ENCODE peak calls at places on chromosomes 5 and 9, in nine cellular contexts. H is heart right ventricle, E is WERI-Rb-1, U is left lung, L is NB4, I is retinal pigment epithelial cell, R is osteocyte, O is psoas muscle, K is fibroblast of the aortic adventitia. J is an unnamed sample.

GRCh38 chr5:158127536-158127935 is 268.6 kb upstream of the CLINT1 start:
- DNase-seq in H (no peak), E (no peak), U (no peak), L (no peak), I (no peak), R (no peak), O (no peak), K (no peak), J (no peak)

GRCh38 chr9:127930298-127931091 is at the start of gene PIP5KL1:
- DNase-seq in H (peak; percentile 84), E (peak; percentile 91), U (peak; percentile 83), L (no peak), I (no peak), R (peak; percentile 95), O (peak; percentile 87), K (peak; percentile 75), J (peak; percentile 75)

GRCh38 chr9:79858509-79858908 is 286.7 kb downstream of the TLE4 start:
- DNase-seq in H (no peak), E (no peak), U (no peak), L (peak; percentile 9), I (no peak), R (no peak), O (no peak), K (peak; percentile 37), J (no peak)

GRCh38 chr5:107668933-107669542 is 1.7 kb downstream of the EFNA5 start:
- DNase-seq in H (no peak), E (no peak), U (no peak), L (no peak), I (no peak), R (no peak), O (peak; percentile 12), K (peak; percentile 20), J (no peak)

GRCh38 chr5:151740958-151741373 is 17.5 kb downstream of the ATOX1 start:
- DNase-seq in H (no peak), E (no peak), U (no peak), L (no peak), I (peak; percentile 37), R (no peak), O (no peak), K (peak; percentile 85), J (no peak)

GRCh38 chr5:24823625-24824024 is 178.8 kb upstream of the CDH10 start:
- DNase-seq in H (no peak), E (no peak), U (no peak), L (no peak), I (no peak), R (no peak), O (no peak), K (no peak), J (no peak)

GRCh38 chr5:148398698-148399121 is 15.0 kb downstream of the FBXO38 start:
- DNase-seq in H (no peak), E (no peak), U (no peak), L (no peak), I (no peak), R (no peak), O (no peak), K (no peak), J (no peak)

GRCh38 chr9:91486699-91487497 is 63.3 kb upstream of the NFIL3 start:
- DNase-seq in H (peak; percentile 54), E (no peak), U (no peak), L (peak; percentile 16), I (no peak), R (no peak), O (no peak), K (peak; percentile 91), J (no peak)

GRCh38 chr5:40429258-40430111 is 250.2 kb upstream of the PTGER4 start:
- DNase-seq in H (peak; percentile 72), E (no peak), U (no peak), L (peak; percentile 42), I (no peak), R (no peak), O (no peak), K (peak; percentile 56), J (no peak)

DNA sequence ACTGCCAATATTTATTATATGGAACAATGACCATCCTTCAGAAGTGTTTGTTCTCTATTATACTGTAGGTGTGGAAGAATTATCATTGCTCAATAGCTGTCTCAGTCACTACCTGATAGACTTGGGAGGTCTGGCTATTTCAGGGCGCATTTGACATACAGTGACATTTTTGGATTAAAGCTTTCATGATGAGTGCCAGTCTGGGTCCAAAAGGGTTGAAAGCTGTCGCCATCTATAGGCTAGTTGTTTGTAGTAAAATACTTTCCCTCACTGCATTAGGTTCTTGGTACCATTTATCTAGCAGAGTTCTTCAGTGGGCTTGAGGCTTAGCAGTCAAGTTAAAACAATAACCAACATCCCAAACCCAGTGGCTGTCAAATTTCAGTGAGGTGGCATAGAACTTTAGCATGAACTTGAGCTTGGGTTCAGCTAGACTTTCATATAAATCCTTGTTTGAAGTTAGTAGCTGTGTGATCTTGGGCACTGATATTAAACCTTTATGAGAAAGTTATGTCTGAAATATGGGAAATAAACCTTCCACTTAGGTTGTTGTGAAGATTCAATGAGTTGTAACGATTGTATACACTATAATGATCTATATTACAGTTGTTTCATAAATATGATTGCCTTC is 110.5 kb upstream of the CDKN2B start:
- DNase-seq in H (no peak), E (peak; percentile 11), U (no peak), L (no peak), I (no peak), R (no peak), O (no peak), K (peak; percentile 68), J (no peak)
- TF ChIP-seq CTCF in H (peak; percentile 36), E (peak; percentile 67), U (no peak), L (no peak), I (peak; percentile 53), R (peak; percentile 68), O (peak; percentile 44), K (peak; percentile 65), J (peak; percentile 53)

GRCh38 chr5:145101246-145101645 is 733.9 kb downstream of the PRELID2 start:
- DNase-seq in H (no peak), E (peak; percentile 15), U (no peak), L (peak; percentile 7), I (no peak), R (no peak), O (no peak), K (no peak), J (no peak)
- TF ChIP-seq CTCF in H (no peak), E (peak; percentile 53), U (no peak), L (peak; percentile 48), I (peak; percentile 53), R (peak; percentile 25), O (no peak), K (peak; percentile 26), J (peak; percentile 37)

DNA sequence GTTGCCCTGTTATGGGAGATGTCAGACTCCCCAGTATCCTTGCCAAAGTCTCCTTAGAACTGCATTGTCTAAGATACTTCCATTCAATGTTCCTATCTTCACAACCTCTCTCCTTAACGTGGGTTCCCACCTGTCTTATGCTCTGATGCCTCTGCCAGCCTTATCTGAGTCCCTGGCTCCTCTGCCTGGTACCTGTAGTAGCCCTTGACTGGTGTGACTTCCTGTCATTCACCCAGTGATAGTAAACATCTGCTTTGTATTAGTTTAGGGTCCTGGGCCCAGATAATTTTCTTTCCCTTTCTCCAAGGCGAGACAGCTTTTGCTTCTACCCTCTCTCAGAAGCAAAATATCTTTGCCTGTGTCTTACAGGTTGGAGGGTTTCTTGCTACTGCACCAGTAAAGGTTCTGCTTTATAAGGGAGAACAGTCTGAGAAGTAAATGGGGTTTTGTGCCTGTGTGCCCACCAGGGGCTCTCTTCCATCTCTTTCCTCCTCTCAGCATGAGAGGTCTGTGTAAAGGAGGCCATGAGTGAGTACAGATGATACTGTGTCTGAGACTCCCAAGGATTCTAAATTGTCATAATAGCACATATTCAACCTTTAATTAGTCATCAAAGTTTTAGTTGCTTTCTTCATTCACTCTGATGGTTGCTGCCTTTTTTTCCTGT is 220.8 kb downstream of the PRR16 start:
- DNase-seq in H (no peak), E (peak; percentile 31), U (no peak), L (peak; percentile 12), I (no peak), R (no peak), O (no peak), K (peak; percentile 18), J (no peak)
- TF ChIP-seq CTCF in H (no peak), E (peak; percentile 61), U (no peak), L (peak; percentile 26), I (peak; percentile 41), R (peak; percentile 46), O (no peak), K (peak; percentile 29), J (peak; percentile 43)

GRCh38 chr9:131235480-131235851 is 40.8 kb downstream of the FAM78A start:
- DNase-seq in H (no peak), E (no peak), U (no peak), L (no peak), I (no peak), R (no peak), O (no peak), K (no peak), J (no peak)
- TF ChIP-seq CTCF in H (no peak), E (no peak), U (no peak), L (no peak), I (no peak), R (no peak), O (no peak), K (no peak), J (no peak)

DNA sequence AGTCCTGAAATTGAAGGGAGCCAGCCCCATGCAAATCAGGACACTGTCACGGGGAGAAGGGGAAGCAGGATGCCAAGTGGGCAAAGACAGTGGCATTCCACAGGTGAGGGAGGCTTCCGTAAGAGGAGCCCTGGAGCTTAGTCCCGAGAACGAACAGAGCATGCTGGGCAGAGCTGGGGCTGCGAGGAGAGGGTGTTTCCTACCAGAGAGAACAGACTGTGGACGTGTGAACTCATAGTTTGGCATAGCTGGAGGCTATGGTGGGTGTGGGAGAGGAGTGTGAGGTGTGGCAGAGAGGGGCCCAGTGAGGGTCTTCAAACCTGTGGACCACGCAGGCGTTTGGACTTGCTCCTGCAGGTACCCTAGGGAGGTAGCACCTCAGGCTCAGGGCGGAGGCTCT is 102.8 kb upstream of the SMIM23 start:
- DNase-seq in H (no peak), E (no peak), U (no peak), L (no peak), I (no peak), R (no peak), O (no peak), K (no peak), J (no peak)
- TF ChIP-seq CTCF in H (no peak), E (no peak), U (no peak), L (no peak), I (no peak), R (no peak), O (no peak), K (no peak), J (no peak)

DNA sequence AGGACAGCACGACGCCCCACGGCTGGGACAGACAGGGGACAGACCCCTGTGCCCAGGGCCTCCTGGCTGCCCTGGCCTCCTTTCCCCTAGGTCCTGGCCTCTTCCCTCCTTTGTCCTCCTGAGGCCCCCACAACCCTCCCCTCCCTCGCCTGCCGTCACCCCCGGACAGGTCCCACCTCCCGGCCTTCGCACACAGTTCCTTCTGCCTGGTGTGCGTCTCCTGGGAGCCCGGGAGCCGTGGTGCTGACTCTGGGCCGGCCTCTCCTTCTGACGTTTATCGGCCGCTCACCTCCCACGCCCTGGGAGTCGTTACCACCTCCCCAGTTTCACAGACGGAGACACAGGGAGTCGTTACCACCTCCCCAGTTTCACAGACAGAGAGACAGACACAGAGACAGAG is 25.1 kb upstream of the NOTCH1 start:
- DNase-seq in H (no peak), E (no peak), U (no peak), L (no peak), I (no peak), R (no peak), O (no peak), K (no peak), J (no peak)
- TF ChIP-seq CTCF in H (no peak), E (no peak), U (no peak), L (no peak), I (no peak), R (no peak), O (no peak), K (no peak), J (no peak)

GRCh38 chr9:87685871-87686519 is 39.9 kb upstream of the CTSL start:
- DNase-seq in H (no peak), E (no peak), U (peak; percentile 76), L (no peak), I (no peak), R (no peak), O (peak; percentile 33), K (no peak), J (no peak)
- TF ChIP-seq CTCF in H (no peak), E (no peak), U (no peak), L (no peak), I (no peak), R (no peak), O (no peak), K (no peak), J (no peak)

J was measured in progenitor cell of endocrine pancreas.